ENCODE peak calls at places on chromosomes 4 and X, in five cellular contexts. O is foreskin keratinocyte, Y is esophagus muscularis mucosa, B is activated B cell treated with CpG ODN at 0.5 μM for 24 hours, C is glutamatergic neuron. Q is an unnamed sample.

GRCh38 chr4:93299116-93299515 is 529.4 kb upstream of the ATOH1 start:
- DNase-seq in O (no peak), Y (no peak), B (no peak), C (no peak), Q (no peak)

GRCh38 chrX:82081027-82081426 is 879.1 kb downstream of the SH3BGRL start:
- DNase-seq in O (no peak), Y (no peak), B (no peak), C (no peak), Q (no peak)

GRCh38 chr4:157226601-157227000 is 6.1 kb downstream of the GRIA2 start:
- DNase-seq in O (no peak), Y (no peak), B (no peak), C (no peak), Q (no peak)

GRCh38 chrX:40459576-40460158 is 121.1 kb upstream of the ATP6AP2 start:
- DNase-seq in O (no peak), Y (no peak), B (no peak), C (no peak), Q (no peak)

GRCh38 chrX:50988649-50989048 is 78.1 kb downstream of the BMP15 start:
- DNase-seq in O (no peak), Y (no peak), B (no peak), C (no peak), Q (no peak)

GRCh38 chr4:40255722-40256281 is 59.0 kb downstream of the RHOH start:
- DNase-seq in O (peak), Y (no peak), B (no peak), C (no peak), Q (no peak)

GRCh38 chr4:113639311-113639710 is 122.2 kb downstream of the CAMK2D start:
- DNase-seq in O (no peak), Y (no peak), B (no peak), C (no peak), Q (no peak)

GRCh38 chrX:15465896-15466651 is 27.1 kb downstream of the PIR start:
- DNase-seq in O (no peak), Y (no peak), B (no peak), C (no peak), Q (no peak)

GRCh38 chr4:95693594-95693993 is 144.8 kb upstream of the UNC5C start:
- DNase-seq in O (peak), Y (no peak), B (no peak), C (no peak), Q (no peak)

GRCh38 chrX:38165023-38165422 is 55.6 kb downstream of the SRPX start:
- DNase-seq in O (no peak), Y (no peak), B (no peak), C (no peak), Q (no peak)

GRCh38 chr4:150217192-150217591 is 138.9 kb downstream of the DCLK2 start:
- DNase-seq in O (peak), Y (no peak), B (no peak), C (no peak), Q (no peak)

GRCh38 chr4:7998447-7998846 is 58.8 kb upstream of the AFAP1 start:
- DNase-seq in O (no peak), Y (no peak), B (no peak), C (no peak), Q (no peak)

GRCh38 chr4:9600246-9600645 is 156.0 kb downstream of the DEFB131A start:
- DNase-seq in O (no peak), Y (no peak), B (no peak), C (no peak), Q (no peak)

GRCh38 chr4:102612824-102613366 is 111.7 kb downstream of the NFKB1 start:
- DNase-seq in O (peak), Y (no peak), B (no peak), C (no peak), Q (no peak)

GRCh38 chrX:13597928-13598327 is 28.5 kb downstream of the EGFL6 start:
- DNase-seq in O (no peak), Y (no peak), B (no peak), C (no peak), Q (no peak)

GRCh38 chr4:37827802-37828321 is 1.4 kb downstream of the PGM2 start:
- DNase-seq in O (no peak), Y (peak), B (no peak), C (no peak), Q (no peak)

GRCh38 chrX:105515561-105515960 is 295.1 kb upstream of the TEX13A start:
- DNase-seq in O (peak), Y (no peak), B (no peak), C (no peak), Q (no peak)

GRCh38 chr4:26217961-26218676 is 102.7 kb upstream of the RBPJ start:
- DNase-seq in O (no peak), Y (no peak), B (no peak), C (no peak), Q (no peak)

GRCh38 chr4:129109965-129110824 is 14.2 kb downstream of the C4orf33 start:
- DNase-seq in O (no peak), Y (no peak), B (no peak), C (no peak), Q (no peak)

Q was measured in T-helper 17 cell.